ENCODE peak calls at places on chromosomes 1 and 21, in eight cellular contexts. O is right cardiac atrium, Z is GM12865, H is breast epithelium, U is NT2/D1, Q is adrenal gland, G is fibroblast of lung, Y is cardiac muscle cell. N is an unnamed sample.

GRCh38 chr1:165235777-165236285 is 120.7 kb downstream of the LMX1A start:
- DNase-seq in O (no peak), Z (no peak), H (no peak), U (peak; percentile 49), Q (no peak), G (no peak), Y (peak; percentile 4), N (no peak)

GRCh38 chr1:192477630-192478029 is 97.9 kb upstream of the RGS1 start:
- DNase-seq in O (no peak), Z (peak; percentile 49), H (no peak), U (no peak), Q (no peak), G (peak; percentile 79), Y (peak; percentile 70), N (no peak)

GRCh38 chr1:197481101-197481500 is 213.0 kb downstream of the CRB1 start:
- DNase-seq in O (no peak), Z (peak; percentile 68), H (no peak), U (no peak), Q (no peak), G (peak; percentile 14), Y (no peak), N (no peak)

GRCh38 chr21:37006243-37006520 is 320 bp upstream of the RIPPLY3 start:
- DNase-seq in O (peak; percentile 50), Z (no peak), H (no peak), U (no peak), Q (no peak), G (no peak), Y (no peak), N (no peak)

GRCh38 chr21:39022901-39023693 is 160.2 kb downstream of the PSMG1 start:
- DNase-seq in O (peak; percentile 90), Z (no peak), H (no peak), U (no peak), Q (peak; percentile 52), G (peak; percentile 49), Y (peak; percentile 95), N (no peak)

GRCh38 chr1:87325982-87326738 is 2.5 kb upstream of the LMO4 start:
- DNase-seq in O (no peak), Z (peak; percentile 66), H (no peak), U (peak; percentile 39), Q (peak; percentile 40), G (peak; percentile 65), Y (peak; percentile 70), N (no peak)

GRCh38 chr1:31977361-31978131 is 36.1 kb upstream of the KHDRBS1 start:
- DNase-seq in O (no peak), Z (peak; percentile 50), H (no peak), U (peak; percentile 79), Q (no peak), G (peak; percentile 85), Y (peak; percentile 79), N (no peak)

GRCh38 chr1:27562021-27562420 is 41.9 kb downstream of the AHDC1 start:
- DNase-seq in O (peak; percentile 63), Z (no peak), H (no peak), U (no peak), Q (no peak), G (no peak), Y (no peak), N (no peak)

DNA sequence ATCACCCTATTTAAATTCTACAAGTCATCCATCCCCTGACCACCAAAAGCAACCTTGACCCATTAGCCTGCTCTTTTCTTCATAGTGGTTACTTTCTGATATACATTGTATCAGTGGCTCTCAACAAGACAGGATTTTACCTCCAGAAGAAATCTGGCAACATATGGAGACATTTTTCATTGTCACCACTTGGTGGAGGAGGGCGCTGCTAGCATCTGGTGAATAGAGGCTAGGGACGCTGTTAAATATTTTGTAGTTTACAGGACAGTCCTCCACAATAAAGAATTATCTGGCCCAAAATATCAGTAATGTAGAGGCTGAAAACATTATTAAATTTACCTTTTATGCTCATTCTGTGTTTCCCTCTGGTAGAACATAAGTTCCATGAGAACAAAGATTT is 6.1 kb downstream of the HSPA13 start:
- DNase-seq in O (no peak), Z (no peak), H (no peak), U (no peak), Q (no peak), G (no peak), Y (no peak), N (no peak)
- H3K4me3 ChIP-seq in O (no peak overlapping the region), Z (no peak overlapping the region), H (no peak overlapping the region), U (no peak overlapping the region), Q (no peak overlapping the region), G (no peak overlapping the region), Y (no peak overlapping the region), N (no peak overlapping the region)

GRCh38 chr1:11765661-11766428 is 3.9 kb downstream of the C1orf167 start:
- DNase-seq in O (peak; percentile 49), Z (no peak), H (no peak), U (no peak), Q (no peak), G (no peak), Y (no peak), N (no peak)

GRCh38 chr1:11764519-11764918 is 2.5 kb downstream of the C1orf167 start:
- DNase-seq in O (peak; percentile 18), Z (no peak), H (no peak), U (no peak), Q (no peak), G (no peak), Y (no peak), N (no peak)

GRCh38 chr1:11759791-11760190 is 2.2 kb upstream of the C1orf167 start:
- DNase-seq in O (peak; percentile 8), Z (no peak), H (no peak), U (no peak), Q (no peak), G (no peak), Y (no peak), N (no peak)

GRCh38 chr1:11761285-11761684 is 708 bp upstream of the C1orf167 start:
- DNase-seq in O (peak; percentile 9), Z (no peak), H (no peak), U (no peak), Q (no peak), G (no peak), Y (no peak), N (no peak)

GRCh38 chr1:11761988-11762406 is at the start of gene C1orf167:
- DNase-seq in O (peak; percentile 62), Z (peak; percentile 20), H (no peak), U (no peak), Q (no peak), G (no peak), Y (no peak), N (no peak)
- H3K4me3 ChIP-seq in O (no peak within 1 kb of the TSS), Z (no peak within 1 kb of the TSS), H (no peak within 1 kb of the TSS), U (no peak within 1 kb of the TSS), Q (no peak within 1 kb of the TSS), G (no peak within 1 kb of the TSS), Y (no peak within 1 kb of the TSS), N (no peak within 1 kb of the TSS)

GRCh38 chr1:110003747-110004428 is 19.3 kb downstream of the AHCYL1 start:
- DNase-seq in O (peak; percentile 67), Z (peak; percentile 84), H (peak; percentile 71), U (peak; percentile 81), Q (peak; percentile 67), G (peak; percentile 98), Y (peak; percentile 98), N (peak; percentile 59)
- H3K4me3 ChIP-seq in O (peak overlapping the region; percentile 42), Z (no peak overlapping the region), H (no peak overlapping the region), U (peak overlapping the region; percentile 18), Q (no peak overlapping the region), G (peak overlapping the region; percentile 5), Y (no peak overlapping the region), N (peak overlapping the region; percentile 54)

GRCh38 chr1:89823679-89824292 is 3.0 kb downstream of the LRRC8D start:
- DNase-seq in O (no peak), Z (no peak), H (no peak), U (no peak), Q (no peak), G (no peak), Y (peak; percentile 52), N (peak; percentile 22)
- H3K4me3 ChIP-seq in O (no peak overlapping the region), Z (no peak overlapping the region), H (no peak overlapping the region), U (no peak overlapping the region), Q (no peak overlapping the region), G (no peak overlapping the region), Y (no peak overlapping the region), N (peak overlapping the region; percentile 81)

GRCh38 chr1:226872455-226872854 is 2.0 kb downstream of the PSEN2 start:
- DNase-seq in O (no peak), Z (no peak), H (no peak), U (no peak), Q (no peak), G (peak; percentile 21), Y (peak; percentile 53), N (no peak)
- H3K4me3 ChIP-seq in O (no peak overlapping the region), Z (no peak overlapping the region), H (no peak overlapping the region), U (no peak overlapping the region), Q (no peak overlapping the region), G (no peak overlapping the region), Y (no peak overlapping the region), N (no peak overlapping the region)

GRCh38 chr1:19815801-19816736 is 986 bp upstream of the RNF186 start:
- DNase-seq in O (no peak), Z (no peak), H (no peak), U (no peak), Q (peak; percentile 22), G (no peak), Y (no peak), N (no peak)
- H3K4me3 ChIP-seq in O (no peak overlapping the region), Z (no peak overlapping the region), H (no peak overlapping the region), U (no peak overlapping the region), Q (no peak overlapping the region), G (no peak overlapping the region), Y (no peak overlapping the region), N (no peak overlapping the region)

GRCh38 chr1:39204441-39205081 is at the start of gene MACF1:
- DNase-seq in O (peak; percentile 81), Z (peak; percentile 49), H (no peak), U (no peak), Q (peak; percentile 83), G (peak; percentile 98), Y (peak; percentile 98), N (no peak)
- H3K4me3 ChIP-seq in O (peak within 1 kb of the TSS; percentile 80), Z (peak within 1 kb of the TSS; percentile 60), H (peak within 1 kb of the TSS; percentile 31), U (peak within 1 kb of the TSS; percentile 3), Q (no peak within 1 kb of the TSS), G (peak within 1 kb of the TSS; percentile 80), Y (peak within 1 kb of the TSS; percentile 31), N (no peak within 1 kb of the TSS)